ENCODE peak calls at places on chromosome 21, in eight cellular contexts. U is NCI-H774; V is naive thymus-derived CD8-positive, alpha-beta T cell; W is stimulated activated CD4-positive, alpha-beta T cell treated with anti-CD3 and anti-CD28 coated beads, Interleukin-15, amount 100 ng/mL, for 24 hours; O is amygdala; Y is Caki2; L is LoVo; T is caudate nucleus. A is an unnamed sample.

GRCh38 chr21:38325761-38326420 is 69.1 kb downstream of the KCNJ15 start:
- DNase-seq in W (no peak), L (no peak), V (no peak), O (no peak), U (no peak), Y (no peak), T (no peak), A (no peak)

GRCh38 chr21:26167593-26167992 is 3.0 kb downstream of the APP start:
- DNase-seq in O (no peak), L (no peak), T (no peak), W (no peak), Y (peak; percentile 45), V (no peak), U (no peak), A (no peak)

GRCh38 chr21:39633770-39634181 is 21.0 kb downstream of the B3GALT5 start:
- DNase-seq in Y (peak; percentile 95), L (peak; percentile 90), O (no peak), U (no peak), W (no peak), T (no peak), V (no peak), A (peak; percentile 61)

GRCh38 chr21:28590026-28590425 is 402.7 kb downstream of the LTN1 start:
- DNase-seq in W (no peak), U (no peak), Y (no peak), V (no peak), L (no peak), T (no peak), O (no peak), A (no peak)

GRCh38 chr21:30714436-30714835 is 4.1 kb downstream of the KRTAP21-3 start:
- DNase-seq in U (no peak), L (no peak), Y (no peak), W (no peak), V (no peak), O (no peak), T (no peak), A (no peak)

GRCh38 chr21:29379517-29380054 is 80.9 kb downstream of the BACH1 start:
- DNase-seq in L (no peak), T (no peak), U (no peak), O (no peak), Y (no peak), W (no peak), V (no peak), A (no peak)

GRCh38 chr21:35643176-35643575 is 417.1 kb downstream of the SETD4 start:
- DNase-seq in V (no peak), L (no peak), W (no peak), O (no peak), U (no peak), Y (no peak), T (no peak), A (no peak)

GRCh38 chr21:43662286-43662685 is 2.9 kb downstream of the RRP1B start:
- DNase-seq in V (no peak), Y (no peak), O (no peak), U (no peak), W (no peak), T (no peak), L (no peak), A (no peak)

GRCh38 chr21:27683292-27683691 is 716.4 kb upstream of the ADAMTS5 start:
- DNase-seq in L (no peak), Y (no peak), T (no peak), W (no peak), V (no peak), U (no peak), O (no peak), A (no peak)

GRCh38 chr21:15841856-15842564 is 112.2 kb downstream of the USP25 start:
- DNase-seq in V (no peak), T (no peak), Y (peak; percentile 58), L (no peak), U (no peak), W (no peak), O (no peak), A (no peak)

GRCh38 chr21:32921632-32922230 is 104.0 kb upstream of the OLIG2 start:
- DNase-seq in L (no peak), T (no peak), V (peak; percentile 32), W (peak; percentile 63), O (no peak), Y (no peak), U (no peak), A (no peak)

GRCh38 chr21:35925497-35925896 is 134.8 kb downstream of the SETD4 start:
- DNase-seq in O (no peak), Y (peak; percentile 36), W (peak; percentile 40), T (no peak), L (no peak), V (no peak), U (no peak), A (no peak)

GRCh38 chr21:43329361-43330269 is 97.3 kb downstream of the SIK1 start:
- DNase-seq in Y (no peak), V (no peak), U (no peak), T (no peak), W (no peak), O (no peak), L (no peak), A (no peak)

GRCh38 chr21:45891388-45892155 is 90.0 kb upstream of the COL6A1 start:
- DNase-seq in Y (no peak), V (no peak), L (no peak), T (no peak), U (no peak), W (no peak), O (no peak), A (no peak)

GRCh38 chr21:45539046-45539795 is 3.0 kb downstream of the SLC19A1 start:
- DNase-seq in L (no peak), V (no peak), T (no peak), O (no peak), Y (no peak), U (no peak), W (peak; percentile 5), A (no peak)

GRCh38 chr21:28294046-28294445 is 698.6 kb downstream of the LTN1 start:
- DNase-seq in Y (no peak), T (no peak), W (no peak), V (no peak), O (no peak), L (no peak), U (no peak), A (no peak)

GRCh38 chr21:18369115-18369514 is 34.5 kb downstream of the TMPRSS15 start:
- DNase-seq in U (no peak), V (no peak), T (no peak), W (no peak), L (peak; percentile 1), O (no peak), Y (peak; percentile 6), A (peak; percentile 34)

GRCh38 chr21:40151611-40152010 is 284.4 kb downstream of the PCP4 start:
- DNase-seq in O (no peak), V (no peak), Y (no peak), U (no peak), W (no peak), T (no peak), L (no peak), A (no peak)

GRCh38 chr21:41659791-41660560 is 106.9 kb downstream of the RIPK4 start:
- DNase-seq in V (no peak), L (no peak), Y (no peak), U (no peak), O (no peak), W (no peak), T (no peak), A (no peak)

GRCh38 chr21:38910390-38911008 is 104.8 kb downstream of the ETS2 start:
- DNase-seq in O (no peak), W (peak; percentile 8), V (no peak), Y (peak; percentile 39), U (no peak), L (peak; percentile 88), T (no peak), A (no peak)

GRCh38 chr21:36780861-36781260 is 81.9 kb downstream of the SIM2 start:
- DNase-seq in L (no peak), W (no peak), U (no peak), O (no peak), T (no peak), Y (no peak), V (no peak), A (no peak)

A was measured in hepatocyte.